ENCODE peak calls at places on chromosomes 16 and 17, in nine cellular contexts. C is C1 segment of cervical spinal cord; M is B cell; K is cardiac muscle cell; I is T-cell; T is activated CD4-positive, alpha-beta T cell treated with anti-CD3 and anti-CD28 coated beads, Interleukin-2, amount 10 ng/mL, durations not matched to agents 24 days and 14 days; S is left lung; F is 8988T; X is mammary epithelial cell. G is an unnamed sample.

GRCh38 chr17:7279453-7279852 is 2.1 kb upstream of the SLC2A4 start:
- DNase-seq in C (no peak), M (no peak), K (no peak), I (no peak), T (no peak), S (no peak), F (no peak), X (no peak), G (no peak)

GRCh38 chr17:18323007-18323406 is 7.9 kb downstream of the SMCR8 start:
- DNase-seq in C (no peak), M (no peak), K (no peak), I (no peak), T (no peak), S (no peak), F (no peak), X (peak), G (no peak)

GRCh38 chr17:77083547-77083946 is 57.2 kb upstream of the SEC14L1 start:
- DNase-seq in C (no peak), M (no peak), K (no peak), I (no peak), T (no peak), S (peak), F (no peak), X (no peak), G (no peak)

GRCh38 chr16:72844225-72844920 is 203.6 kb downstream of the ZFHX3 start:
- DNase-seq in C (no peak), M (no peak), K (peak), I (no peak), T (peak), S (no peak), F (no peak), X (no peak), G (no peak)

GRCh38 chr17:17811381-17812210 is 25.2 kb downstream of the SREBF1 start:
- DNase-seq in C (no peak), M (no peak), K (peak), I (no peak), T (no peak), S (no peak), F (peak), X (no peak), G (no peak)

GRCh38 chr17:69909389-69909788 is 165.6 kb upstream of the KCNJ16 start:
- DNase-seq in C (no peak), M (no peak), K (no peak), I (no peak), T (no peak), S (no peak), F (no peak), X (peak), G (no peak)

GRCh38 chr16:30382398-30383015 is at the start of gene SEPTIN1:
- DNase-seq in C (no peak), M (peak), K (no peak), I (peak), T (peak), S (no peak), F (no peak), X (no peak), G (no peak)

GRCh38 chr16:57845115-57845514 is 42.8 kb upstream of the KIFC3 start:
- DNase-seq in C (no peak), M (no peak), K (no peak), I (no peak), T (no peak), S (no peak), F (no peak), X (no peak), G (no peak)

GRCh38 chr16:88383401-88384221 is 852 bp downstream of the ZNF469 start:
- DNase-seq in C (peak), M (peak), K (peak), I (no peak), T (no peak), S (peak), F (peak), X (no peak), G (peak)

GRCh38 chr16:77834600-77834963 is 46.2 kb downstream of the VAT1L start:
- DNase-seq in C (no peak), M (no peak), K (no peak), I (no peak), T (no peak), S (no peak), F (no peak), X (no peak), G (no peak)

GRCh38 chr17:8681175-8681949 is 50.8 kb upstream of the MYH10 start:
- DNase-seq in C (no peak), M (no peak), K (no peak), I (no peak), T (no peak), S (no peak), F (no peak), X (no peak), G (no peak)

GRCh38 chr17:16422416-16422815 is 7.0 kb downstream of the TRPV2 start:
- DNase-seq in C (no peak), M (no peak), K (no peak), I (no peak), T (no peak), S (no peak), F (no peak), X (no peak), G (no peak)

GRCh38 chr17:32875230-32875903 is 1.6 kb downstream of the MYO1D start:
- DNase-seq in C (no peak), M (no peak), K (no peak), I (no peak), T (no peak), S (no peak), F (no peak), X (no peak), G (no peak)